ENCODE peak calls at places on chromosomes 11 and 22, in ten cellular contexts. N, Z, R, B, O, A, W, M, F and K are unnamed samples.

GRCh38 chr22:40436460-40437431 is 66.4 kb downstream of the SGSM3 start:
- DNase-seq in N (no peak), Z (peak; percentile 36), R (no peak), B (no peak), O (peak; percentile 46), A (peak; percentile 74), W (peak; percentile 51), M (peak; percentile 66), F (peak; percentile 81), K (no peak)

GRCh38 chr22:46287873-46288751 is 8.6 kb upstream of the GTSE1 start:
- DNase-seq in N (no peak), Z (peak; percentile 50), R (peak; percentile 76), B (peak; percentile 56), O (no peak), A (no peak), W (no peak), M (no peak), F (no peak), K (peak; percentile 95)

GRCh38 chr11:11963842-11964773 is 44.3 kb downstream of the DKK3 start:
- DNase-seq in N (no peak), Z (no peak), R (no peak), B (no peak), O (no peak), A (no peak), W (peak; percentile 59), M (no peak), F (no peak), K (peak; percentile 64)

GRCh38 chr11:86068138-86068861 is 584 bp downstream of the PICALM start:
- DNase-seq in N (peak; percentile 18), Z (peak; percentile 51), R (peak; percentile 74), B (peak; percentile 43), O (peak; percentile 42), A (no peak), W (peak; percentile 39), M (peak; percentile 6), F (no peak), K (peak; percentile 89)

GRCh38 chr11:128417607-128418324 is 169.6 kb downstream of the ETS1 start:
- DNase-seq in N (no peak), Z (no peak), R (no peak), B (no peak), O (no peak), A (peak; percentile 96), W (peak; percentile 26), M (peak; percentile 78), F (peak; percentile 95), K (no peak)

GRCh38 chr22:44336962-44337657 is 24.4 kb upstream of the SHISAL1 start:
- DNase-seq in N (no peak), Z (no peak), R (no peak), B (no peak), O (no peak), A (no peak), W (no peak), M (no peak), F (no peak), K (no peak)

GRCh38 chr11:94961255-94961654 is 12.1 kb downstream of the CWC15 start:
- DNase-seq in N (no peak), Z (no peak), R (no peak), B (no peak), O (no peak), A (no peak), W (no peak), M (no peak), F (no peak), K (no peak)

GRCh38 chr11:9160166-9160565 is 68.8 kb upstream of the SCUBE2 start:
- DNase-seq in N (no peak), Z (no peak), R (no peak), B (no peak), O (no peak), A (peak; percentile 62), W (no peak), M (no peak), F (peak; percentile 21), K (no peak)

GRCh38 chr11:76604652-76605241 is 65.8 kb downstream of the LRRC32 start:
- DNase-seq in N (no peak), Z (peak; percentile 72), R (no peak), B (no peak), O (no peak), A (peak; percentile 76), W (peak; percentile 84), M (no peak), F (peak; percentile 57), K (no peak)

GRCh38 chr11:131246156-131246555 is 124.3 kb upstream of the NTM start:
- DNase-seq in N (no peak), Z (no peak), R (no peak), B (no peak), O (no peak), A (no peak), W (no peak), M (no peak), F (no peak), K (no peak)

GRCh38 chr11:118434553-118435232 is 1.6 kb upstream of the KMT2A start:
- DNase-seq in N (no peak), Z (peak; percentile 30), R (peak; percentile 66), B (peak; percentile 50), O (peak; percentile 33), A (peak; percentile 40), W (peak; percentile 34), M (peak; percentile 49), F (peak; percentile 49), K (peak; percentile 82)

DNA sequence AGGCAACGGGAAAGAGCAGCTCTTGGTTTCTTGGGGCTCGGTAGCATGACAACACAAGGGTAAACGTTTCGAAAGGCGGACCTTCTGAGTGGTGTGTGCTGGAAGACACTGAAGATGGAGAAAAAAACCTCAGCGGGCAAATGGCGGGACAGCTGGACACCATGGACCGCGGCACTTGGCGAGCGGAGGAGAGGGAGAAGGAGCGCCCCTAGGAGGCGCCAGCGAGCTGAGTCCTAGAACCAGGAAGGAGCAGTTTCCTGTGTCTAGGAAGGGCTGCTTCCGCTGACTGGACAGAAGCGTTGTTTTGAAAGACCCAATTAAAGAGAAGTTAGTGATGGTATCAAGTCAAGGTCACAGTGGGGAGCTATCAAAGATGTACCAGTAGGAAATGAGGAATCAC is 44.0 kb upstream of the OPCML start:
- DNase-seq in N (no peak), Z (no peak), R (no peak), B (no peak), O (no peak), A (no peak), W (no peak), M (no peak), F (no peak), K (no peak)
- TF ChIP-seq CTCF in N (no peak), Z (no peak), R (peak; percentile 5), B (peak; percentile 51), O (no peak), A (no peak), W (peak; percentile 6), M (peak; percentile 27), F (no peak), K (no peak)

GRCh38 chr11:97140885-97141494 is 751.2 kb downstream of the JRKL start:
- DNase-seq in N (no peak), Z (no peak), R (no peak), B (peak; percentile 11), O (no peak), A (no peak), W (no peak), M (peak; percentile 43), F (peak; percentile 6), K (no peak)
- TF ChIP-seq CTCF in N (no peak), Z (peak; percentile 14), R (peak; percentile 36), B (peak; percentile 67), O (no peak), A (peak; percentile 24), W (peak; percentile 43), M (peak; percentile 81), F (no peak), K (no peak)

GRCh38 chr11:17831228-17831627 is 96.6 kb downstream of the KCNC1 start:
- DNase-seq in N (no peak), Z (no peak), R (no peak), B (no peak), O (no peak), A (no peak), W (no peak), M (no peak), F (no peak), K (no peak)

GRCh38 chr11:17831883-17832282 is 97.3 kb downstream of the KCNC1 start:
- DNase-seq in N (no peak), Z (no peak), R (no peak), B (no peak), O (no peak), A (no peak), W (no peak), M (no peak), F (no peak), K (no peak)

GRCh38 chr11:17822021-17822781 is 87.6 kb downstream of the KCNC1 start:
- DNase-seq in N (peak; percentile 9), Z (no peak), R (no peak), B (no peak), O (no peak), A (peak; percentile 82), W (peak; percentile 21), M (no peak), F (peak; percentile 70), K (no peak)

GRCh38 chr11:17828311-17828751 is 93.8 kb downstream of the KCNC1 start:
- DNase-seq in N (peak; percentile 52), Z (peak; percentile 47), R (no peak), B (no peak), O (peak; percentile 52), A (peak; percentile 59), W (peak; percentile 44), M (no peak), F (no peak), K (no peak)

DNA sequence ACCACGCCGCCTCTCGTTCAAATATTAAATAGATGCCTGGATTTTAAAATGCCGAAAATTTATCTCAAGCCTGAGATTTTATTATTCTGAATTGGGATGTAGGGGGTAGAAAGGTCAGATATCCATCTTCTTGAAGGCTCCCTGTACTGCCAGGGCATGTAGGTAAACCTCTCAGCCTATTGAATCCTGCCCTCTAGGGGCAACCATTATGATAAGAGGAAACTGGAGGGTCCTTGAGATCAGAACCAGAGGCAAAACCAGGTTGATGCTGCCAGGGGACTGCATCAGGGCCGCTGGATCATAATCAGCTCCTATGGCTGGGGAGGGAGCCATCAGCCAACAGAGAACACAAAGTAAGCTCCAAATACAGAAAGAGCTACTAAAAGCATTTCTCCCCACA is 92.4 kb downstream of the KCNC1 start:
- DNase-seq in N (no peak), Z (no peak), R (no peak), B (no peak), O (no peak), A (no peak), W (no peak), M (peak; percentile 41), F (no peak), K (no peak)
- TF ChIP-seq CTCF in N (no peak), Z (no peak), R (no peak), B (no peak), O (no peak), A (peak; percentile 24), W (no peak), M (peak; percentile 57), F (peak; percentile 36), K (no peak)

GRCh38 chr11:106152824-106153223 is 75.4 kb downstream of the AASDHPPT start:
- DNase-seq in N (no peak), Z (no peak), R (no peak), B (no peak), O (no peak), A (peak; percentile 22), W (no peak), M (peak; percentile 35), F (peak; percentile 30), K (no peak)

GRCh38 chr11:106156290-106156937 is 79.0 kb downstream of the AASDHPPT start:
- DNase-seq in N (no peak), Z (peak; percentile 68), R (no peak), B (peak; percentile 25), O (peak; percentile 75), A (peak; percentile 83), W (no peak), M (peak; percentile 76), F (peak; percentile 93), K (no peak)

GRCh38 chr11:106152013-106152412 is 74.6 kb downstream of the AASDHPPT start:
- DNase-seq in N (no peak), Z (peak; percentile 57), R (no peak), B (no peak), O (no peak), A (peak; percentile 17), W (no peak), M (peak; percentile 58), F (peak; percentile 42), K (no peak)
- TF ChIP-seq CTCF in N (no peak), Z (peak; percentile 49), R (peak; percentile 17), B (no peak), O (no peak), A (no peak), W (no peak), M (peak; percentile 55), F (peak; percentile 39), K (no peak)